ENCODE peak calls at places on chromosomes 1 and 21, in six cellular contexts. One of them, this sample, is unnamed. For H3K4me1, the result is how much of the 10 kb centered on the place peaks cover.

GRCh38 chr1:181127898-181128453 is 39.5 kb downstream of the IER5 start:
- DNase-seq in breast epithelium: no peak
- DNase-seq in Panc1: no peak
- DNase-seq in stomach: no peak
- DNase-seq in HepG2: no peak
- DNase-seq in sigmoid colon: no peak
- DNase-seq in this sample: no peak

GRCh38 chr21:34609951-34610549 is 4.9 kb downstream of the RCAN1 start:
- DNase-seq in breast epithelium: no peak
- DNase-seq in Panc1: no peak
- DNase-seq in stomach: no peak
- DNase-seq in HepG2: no peak
- DNase-seq in sigmoid colon: no peak
- DNase-seq in this sample: no peak

GRCh38 chr1:47235822-47236221 is 3.8 kb upstream of the TAL1 start:
- DNase-seq in breast epithelium: no peak
- DNase-seq in Panc1: no peak
- DNase-seq in stomach: no peak
- DNase-seq in HepG2: no peak
- DNase-seq in sigmoid colon: no peak
- DNase-seq in this sample: no peak

GRCh38 chr1:115409097-115409852 is 71.2 kb upstream of the NGF start:
- DNase-seq in breast epithelium: no peak
- DNase-seq in Panc1: no peak
- DNase-seq in stomach: no peak
- DNase-seq in HepG2: no peak
- DNase-seq in sigmoid colon: no peak
- DNase-seq in this sample: no peak

GRCh38 chr1:35222322-35223108 is 29.6 kb upstream of the SFPQ start:
- DNase-seq in breast epithelium: no peak
- DNase-seq in Panc1: no peak
- DNase-seq in stomach: no peak
- DNase-seq in HepG2: no peak
- DNase-seq in sigmoid colon: no peak
- DNase-seq in this sample: no peak

GRCh38 chr1:13775446-13775845 is 75.5 kb downstream of the PRDM2 start:
- DNase-seq in breast epithelium: no peak
- DNase-seq in Panc1: no peak
- DNase-seq in stomach: no peak
- DNase-seq in HepG2: no peak
- DNase-seq in sigmoid colon: no peak
- DNase-seq in this sample: no peak

GRCh38 chr1:1683104-1683905 is 9.3 kb downstream of the SLC35E2B start:
- DNase-seq in breast epithelium: no peak
- DNase-seq in Panc1: no peak
- DNase-seq in stomach: no peak
- DNase-seq in HepG2: no peak
- DNase-seq in sigmoid colon: no peak
- DNase-seq in this sample: peak

GRCh38 chr1:239742416-239743109 is 349.1 kb upstream of the FMN2 start:
- DNase-seq in breast epithelium: no peak
- DNase-seq in Panc1: no peak
- DNase-seq in stomach: no peak
- DNase-seq in HepG2: no peak
- DNase-seq in sigmoid colon: no peak
- DNase-seq in this sample: no peak

GRCh38 chr1:206967096-206967851 is 3.0 kb downstream of the FCAMR start:
- DNase-seq in breast epithelium: no peak
- DNase-seq in Panc1: no peak
- DNase-seq in stomach: no peak
- DNase-seq in HepG2: no peak
- DNase-seq in sigmoid colon: no peak
- DNase-seq in this sample: no peak

GRCh38 chr1:14466006-14466405 is 132.5 kb upstream of the KAZN start:
- DNase-seq in breast epithelium: no peak
- DNase-seq in Panc1: no peak
- DNase-seq in stomach: no peak
- DNase-seq in HepG2: no peak
- DNase-seq in sigmoid colon: no peak
- DNase-seq in this sample: no peak

GRCh38 chr1:154181944-154182341 is 10.0 kb downstream of the TPM3 start:
- DNase-seq in breast epithelium: no peak
- DNase-seq in Panc1: no peak
- DNase-seq in stomach: no peak
- DNase-seq in HepG2: no peak
- DNase-seq in sigmoid colon: no peak
- DNase-seq in this sample: no peak

GRCh38 chr1:37255868-37256267 is 218.5 kb upstream of the ZC3H12A start:
- DNase-seq in breast epithelium: no peak
- DNase-seq in Panc1: no peak
- DNase-seq in stomach: no peak
- DNase-seq in HepG2: no peak
- DNase-seq in sigmoid colon: no peak
- DNase-seq in this sample: no peak

GRCh38 chr1:160224606-160225005 is 19.4 kb downstream of the PEA15 start:
- DNase-seq in breast epithelium: no peak
- DNase-seq in Panc1: no peak
- DNase-seq in stomach: no peak
- DNase-seq in HepG2: no peak
- DNase-seq in sigmoid colon: no peak
- DNase-seq in this sample: no peak

GRCh38 chr21:45542667-45543370 is 579 bp upstream of the SLC19A1 start:
- DNase-seq in breast epithelium: peak
- DNase-seq in Panc1: no peak
- DNase-seq in stomach: peak
- DNase-seq in HepG2: no peak
- DNase-seq in sigmoid colon: peak
- DNase-seq in this sample: peak

GRCh38 chr1:59316497-59317128 is 19.7 kb downstream of the FGGY start:
- DNase-seq in breast epithelium: no peak
- DNase-seq in Panc1: no peak
- DNase-seq in stomach: no peak
- DNase-seq in HepG2: no peak
- DNase-seq in sigmoid colon: no peak
- DNase-seq in this sample: no peak

GRCh38 chr1:179090522-179090921 is 8.7 kb downstream of the TOR3A start:
- DNase-seq in breast epithelium: no peak
- DNase-seq in Panc1: no peak
- DNase-seq in stomach: peak
- DNase-seq in HepG2: no peak
- DNase-seq in sigmoid colon: no peak
- DNase-seq in this sample: no peak

GRCh38 chr1:212506666-212507065 is 73.9 kb downstream of the NENF start:
- DNase-seq in breast epithelium: no peak
- DNase-seq in Panc1: no peak
- DNase-seq in stomach: no peak
- DNase-seq in HepG2: no peak
- DNase-seq in sigmoid colon: no peak
- DNase-seq in this sample: no peak

GRCh38 chr1:89540406-89540970 is 15.9 kb downstream of the LRRC8B start:
- DNase-seq in breast epithelium: no peak
- DNase-seq in Panc1: no peak
- DNase-seq in stomach: no peak
- DNase-seq in HepG2: no peak
- DNase-seq in sigmoid colon: no peak
- DNase-seq in this sample: no peak

GRCh38 chr1:19814681-19815503 is at the start of gene RNF186:
- DNase-seq in breast epithelium: peak
- DNase-seq in Panc1: no peak
- DNase-seq in stomach: peak
- DNase-seq in HepG2: peak
- DNase-seq in sigmoid colon: no peak
- DNase-seq in this sample: peak

GRCh38 chr1:146036241-146036989 is 14.9 kb upstream of the HJV start:
- DNase-seq in breast epithelium: no peak
- DNase-seq in Panc1: peak
- DNase-seq in stomach: no peak
- DNase-seq in HepG2: peak
- DNase-seq in sigmoid colon: no peak
- DNase-seq in this sample: no peak

GRCh38 chr1:146036990-146037646 is 15.6 kb upstream of the HJV start:
- DNase-seq in breast epithelium: peak
- DNase-seq in Panc1: peak
- DNase-seq in stomach: peak
- DNase-seq in HepG2: peak
- DNase-seq in sigmoid colon: peak
- DNase-seq in this sample: peak

GRCh38 chr1:146031476-146031875 is 9.9 kb upstream of the HJV start:
- DNase-seq in breast epithelium: no peak
- DNase-seq in Panc1: no peak
- DNase-seq in stomach: no peak
- DNase-seq in HepG2: no peak
- DNase-seq in sigmoid colon: no peak
- DNase-seq in this sample: no peak

GRCh38 chr1:146032613-146033219 is 11.2 kb upstream of the HJV start:
- DNase-seq in breast epithelium: no peak
- DNase-seq in Panc1: peak
- DNase-seq in stomach: no peak
- DNase-seq in HepG2: peak
- DNase-seq in sigmoid colon: no peak
- DNase-seq in this sample: no peak

DNA sequence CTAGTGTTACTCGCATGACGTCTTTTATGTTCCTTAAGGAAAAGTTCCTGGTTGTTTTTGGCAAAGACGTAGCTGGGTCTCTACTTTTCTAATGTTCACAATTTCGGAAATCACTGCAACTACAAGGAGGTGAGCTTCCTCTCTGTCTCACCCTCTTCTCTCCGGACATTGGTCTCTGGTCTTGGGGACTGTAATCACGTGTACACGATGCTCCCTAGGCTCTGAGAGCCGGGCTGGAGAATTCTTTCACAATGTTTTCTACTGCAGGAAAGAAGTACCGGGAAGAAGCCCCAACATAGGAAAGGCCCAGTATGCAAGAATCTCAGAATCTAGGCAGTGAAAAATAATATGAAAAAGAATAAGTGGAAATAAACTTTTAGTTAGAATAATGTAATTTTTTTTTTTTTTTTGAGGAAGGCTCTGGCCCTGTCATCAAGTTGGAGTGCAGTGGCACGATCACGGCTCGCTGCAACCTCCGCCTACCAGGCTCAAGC is 13.5 kb upstream of the HJV start:
- DNase-seq in breast epithelium: no peak
- DNase-seq in Panc1: no peak
- DNase-seq in stomach: no peak
- DNase-seq in HepG2: peak
- DNase-seq in sigmoid colon: no peak
- DNase-seq in this sample: no peak
- H3K4me3 ChIP-seq in breast epithelium: peak
- H3K4me3 ChIP-seq in Panc1: peak
- H3K4me3 ChIP-seq in stomach: peak
- H3K4me3 ChIP-seq in HepG2: peak
- H3K4me3 ChIP-seq in sigmoid colon: no peak
- H3K4me3 ChIP-seq in this sample: peak

DNA sequence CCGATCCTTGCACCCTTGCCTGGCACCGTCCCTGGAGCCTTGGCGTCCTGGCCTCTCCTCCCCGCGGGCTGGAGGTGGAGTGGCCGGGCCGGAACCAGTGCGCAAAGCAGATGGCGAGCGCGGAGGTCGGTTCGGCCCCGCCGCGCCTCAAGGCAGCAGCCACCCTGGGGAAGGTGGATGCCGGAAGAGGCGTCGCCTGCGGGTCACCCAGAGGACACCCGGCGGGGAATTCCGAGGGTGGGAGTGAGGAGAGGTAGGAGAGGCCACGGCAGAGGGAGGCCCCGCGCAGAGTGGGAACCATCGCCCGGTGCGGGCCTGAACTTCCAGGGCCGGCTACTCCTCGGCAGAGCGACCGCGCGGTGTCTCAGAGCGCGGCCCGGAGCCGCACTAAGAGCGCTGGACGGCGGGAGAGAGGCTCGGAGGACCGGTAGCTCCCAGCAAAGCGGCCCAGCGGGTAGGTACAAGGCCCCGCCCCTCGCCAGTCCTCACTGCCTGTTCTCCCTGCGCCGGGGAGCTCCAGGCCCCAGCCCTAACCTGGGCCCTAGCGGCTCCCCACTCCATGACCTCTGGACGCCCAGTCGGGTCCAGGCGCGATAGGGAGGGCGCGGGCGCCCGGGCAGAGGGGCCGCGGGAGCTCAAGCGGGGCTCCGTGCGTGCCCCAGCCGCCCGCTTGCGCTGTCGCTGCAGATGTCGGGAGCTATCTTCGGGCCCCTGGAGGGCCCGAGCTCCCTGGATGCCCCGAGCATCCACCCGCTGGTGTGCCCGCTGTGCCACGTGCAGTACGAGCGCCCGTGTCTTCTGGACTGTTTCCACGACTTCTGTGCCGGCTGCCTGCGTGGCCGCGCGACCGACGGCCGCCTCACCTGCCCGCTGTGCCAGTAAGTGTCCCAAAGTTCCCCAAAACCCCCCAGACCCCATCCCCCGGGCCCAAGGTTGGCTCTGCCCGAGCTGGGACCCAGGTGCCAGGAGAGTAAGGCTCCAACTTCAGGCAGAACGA is at the start of gene RNF207:
- DNase-seq in breast epithelium: no peak
- DNase-seq in Panc1: no peak
- DNase-seq in stomach: peak
- DNase-seq in HepG2: peak
- DNase-seq in sigmoid colon: peak
- DNase-seq in this sample: no peak
- TF ChIP-seq POLR2AphosphoS5 in breast epithelium: no peak
- TF ChIP-seq POLR2AphosphoS5 in Panc1: peak
- TF ChIP-seq POLR2AphosphoS5 in stomach: peak
- TF ChIP-seq POLR2AphosphoS5 in HepG2: peak
- TF ChIP-seq POLR2AphosphoS5 in sigmoid colon: peak
- TF ChIP-seq POLR2AphosphoS5 in this sample: peak

DNA sequence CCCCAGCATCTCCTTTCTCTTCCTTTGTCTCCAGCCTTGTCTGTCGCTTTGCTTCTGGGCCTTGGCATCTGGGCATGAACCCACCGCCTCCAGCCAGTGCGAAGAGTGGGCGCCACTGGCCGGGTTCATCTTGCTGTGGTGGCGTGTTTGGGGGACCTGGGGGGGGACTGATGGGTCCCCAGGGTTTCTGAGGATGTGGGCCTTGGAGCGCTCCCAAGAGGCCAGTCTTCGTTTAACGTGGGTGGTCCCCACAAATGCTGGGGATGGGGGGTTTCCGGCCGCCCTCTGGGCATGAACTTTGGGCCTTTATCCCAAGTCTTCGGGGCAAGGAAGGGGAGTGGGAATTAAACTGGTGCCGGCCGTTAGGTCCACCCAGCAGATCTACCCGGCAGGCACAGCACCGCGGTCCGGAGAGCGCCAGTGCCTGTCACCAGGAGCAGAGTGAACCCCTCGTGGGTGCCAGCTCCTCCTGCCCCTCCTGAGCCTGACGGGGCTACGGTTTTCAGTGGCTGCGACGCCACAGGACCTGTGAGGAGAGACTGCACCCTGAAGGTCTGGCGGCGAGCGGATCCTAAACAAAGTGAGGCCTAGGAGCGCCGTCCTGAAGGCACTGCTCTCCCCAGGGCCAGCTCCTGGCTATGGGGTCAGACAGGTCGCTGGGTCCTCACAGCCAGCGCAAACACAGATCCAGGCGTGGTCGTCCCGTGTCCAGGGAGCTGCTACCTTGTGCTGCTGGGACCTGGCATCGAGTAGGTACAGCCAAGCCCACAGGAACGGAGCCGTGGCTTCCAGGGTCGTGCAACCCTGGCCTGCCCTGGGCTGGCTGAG is 12.1 kb upstream of the C1orf174 start:
- DNase-seq in breast epithelium: no peak
- DNase-seq in Panc1: no peak
- DNase-seq in stomach: no peak
- DNase-seq in HepG2: no peak
- DNase-seq in sigmoid colon: no peak
- DNase-seq in this sample: peak
- H3K4me1 ChIP-seq in breast epithelium: under half
- H3K4me1 ChIP-seq in Panc1: under half
- H3K4me1 ChIP-seq in stomach: under half
- H3K4me1 ChIP-seq in HepG2: under half
- H3K4me1 ChIP-seq in sigmoid colon: under half
- H3K4me1 ChIP-seq in this sample: under half

GRCh38 chr1:151325231-151325630 is 2.0 kb downstream of the PI4KB start:
- DNase-seq in breast epithelium: no peak
- DNase-seq in Panc1: no peak
- DNase-seq in stomach: no peak
- DNase-seq in HepG2: no peak
- DNase-seq in sigmoid colon: no peak
- DNase-seq in this sample: no peak
- H3K4me3 ChIP-seq in breast epithelium: no peak
- H3K4me3 ChIP-seq in Panc1: no peak
- H3K4me3 ChIP-seq in stomach: no peak
- H3K4me3 ChIP-seq in HepG2: no peak
- H3K4me3 ChIP-seq in sigmoid colon: no peak
- H3K4me3 ChIP-seq in this sample: peak

This sample was measured in spleen.